ENCODE peak calls at places on chromosome 21, in seven cellular contexts. D is Panc1, P is left ventricle myocardium inferior, B is thyroid gland, Q is HCT116, J is psoas muscle, V is adrenal gland. U is an unnamed sample.

GRCh38 chr21:45970674-45971486 is 10.7 kb upstream of the COL6A1 start:
- DNase-seq in J (peak; percentile 82), B (peak; percentile 47), V (no peak), Q (no peak), P (peak; percentile 76), D (no peak), U (no peak)

GRCh38 chr21:22961248-22961647 is 1963.0 kb downstream of the NCAM2 start:
- DNase-seq in P (no peak), D (no peak), Q (no peak), J (no peak), B (no peak), V (no peak), U (no peak)

GRCh38 chr21:36347278-36347961 is 27.4 kb downstream of the MORC3 start:
- DNase-seq in J (no peak), V (no peak), B (no peak), P (no peak), D (no peak), Q (no peak), U (no peak)

GRCh38 chr21:44434568-44434925 is 20.8 kb upstream of the LRRC3 start:
- DNase-seq in B (no peak), Q (no peak), J (peak; percentile 19), V (no peak), D (no peak), P (peak; percentile 9), U (no peak)

GRCh38 chr21:45974073-45975016 is 7.2 kb upstream of the COL6A1 start:
- DNase-seq in P (peak; percentile 70), V (no peak), J (peak; percentile 80), B (peak; percentile 37), D (no peak), Q (peak; percentile 36), U (no peak)

GRCh38 chr21:44737706-44738354 is 26.5 kb upstream of the TSPEAR start:
- DNase-seq in D (no peak), Q (no peak), J (no peak), P (no peak), V (no peak), B (no peak), U (no peak)

GRCh38 chr21:27359141-27359540 is 392.3 kb upstream of the ADAMTS5 start:
- DNase-seq in V (no peak), J (no peak), Q (no peak), P (no peak), D (no peak), B (no peak), U (no peak)

GRCh38 chr21:15005391-15005790 is 59.4 kb downstream of the NRIP1 start:
- DNase-seq in B (peak; percentile 10), P (no peak), D (no peak), Q (no peak), J (no peak), V (peak; percentile 59), U (no peak)

GRCh38 chr21:17726047-17726446 is 93.1 kb downstream of the C21orf91 start:
- DNase-seq in D (no peak), J (no peak), V (no peak), Q (peak; percentile 23), B (no peak), P (no peak), U (no peak)

GRCh38 chr21:37220433-37220980 is 46.6 kb downstream of the VPS26C start:
- DNase-seq in B (no peak), J (no peak), P (no peak), Q (no peak), V (peak; percentile 25), D (peak; percentile 13), U (no peak)

GRCh38 chr21:45971487-45972352 is 9.8 kb upstream of the COL6A1 start:
- DNase-seq in P (peak; percentile 81), Q (no peak), D (no peak), B (no peak), V (no peak), J (peak; percentile 89), U (no peak)

GRCh38 chr21:39924577-39925308 is 57.5 kb downstream of the PCP4 start:
- DNase-seq in J (no peak), P (no peak), D (no peak), V (no peak), Q (no peak), B (no peak), U (no peak)
- TF ChIP-seq CTCF in J (no peak), P (no peak), D (no peak), V (no peak), Q (no peak), B (no peak), U (no peak)

GRCh38 chr21:26125433-26126167 is 45.0 kb downstream of the APP start:
- DNase-seq in J (no peak), D (no peak), P (no peak), Q (no peak), V (no peak), B (no peak), U (no peak)

GRCh38 chr21:26124896-26125295 is 45.7 kb downstream of the APP start:
- DNase-seq in V (no peak), J (no peak), P (no peak), Q (no peak), B (no peak), D (no peak), U (no peak)

GRCh38 chr21:26120833-26121232 is 49.7 kb downstream of the APP start:
- DNase-seq in D (no peak), P (no peak), B (no peak), J (no peak), Q (no peak), V (no peak), U (no peak)

GRCh38 chr21:26124421-26124833 is 46.1 kb downstream of the APP start:
- DNase-seq in Q (no peak), V (no peak), D (no peak), P (no peak), B (no peak), J (no peak), U (no peak)

DNA sequence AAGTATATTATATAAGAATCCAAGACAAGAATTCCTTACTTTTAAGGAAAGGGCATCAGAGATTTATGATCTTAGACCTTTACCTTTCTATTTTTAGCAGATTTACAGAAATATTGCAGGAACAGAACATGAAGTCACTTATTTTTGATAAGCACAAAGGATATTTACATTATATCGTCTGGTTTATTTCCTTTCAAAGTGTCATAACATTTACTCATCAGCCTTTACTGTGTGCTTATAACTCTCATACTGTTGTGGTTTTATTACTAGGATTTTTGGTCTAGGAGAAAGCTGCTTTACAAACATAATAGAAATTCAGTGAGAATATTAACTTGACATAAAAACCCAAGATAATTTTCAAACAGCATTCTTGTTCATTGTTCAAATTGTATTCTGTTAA is 47.6 kb downstream of the APP start:
- DNase-seq in D (no peak), J (no peak), V (no peak), B (no peak), P (no peak), Q (no peak), U (no peak)
- H3K27ac ChIP-seq in D (no peak overlapping the region), J (no peak overlapping the region), V (no peak overlapping the region), B (no peak overlapping the region), P (no peak overlapping the region), Q (no peak overlapping the region), U (no peak overlapping the region)

DNA sequence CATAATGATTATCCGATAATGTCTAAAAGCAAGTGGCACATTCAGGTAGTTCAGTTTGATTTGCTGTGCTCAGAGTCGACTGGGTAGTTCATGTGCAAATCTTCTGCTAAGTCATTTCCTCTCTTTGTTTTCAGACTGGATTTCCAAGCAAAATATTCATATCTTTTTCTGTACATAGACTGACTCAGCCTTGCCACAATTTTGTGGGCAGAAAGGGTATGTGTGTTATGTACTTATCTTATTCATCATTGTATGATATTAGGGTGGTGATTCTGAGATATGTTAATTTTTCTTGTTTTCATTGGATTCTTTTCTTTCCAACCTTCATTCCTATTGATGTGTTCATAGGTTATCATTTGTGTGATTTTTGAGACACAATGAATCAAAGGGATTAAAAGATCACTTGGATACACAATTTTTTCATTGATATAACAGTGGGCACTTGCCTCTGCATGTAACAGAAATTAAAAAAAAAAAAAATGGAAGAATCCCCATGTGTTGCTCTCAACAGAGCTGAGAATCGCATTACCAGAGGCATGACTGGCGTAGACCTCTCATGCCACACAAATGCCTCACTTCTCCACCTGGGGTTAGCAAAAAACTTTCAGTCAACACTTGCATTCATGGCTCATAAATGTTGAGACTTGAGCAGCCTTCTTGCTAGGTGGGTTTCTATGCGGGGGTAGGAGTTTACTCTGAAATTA is 355.5 kb downstream of the LTN1 start:
- DNase-seq in J (no peak), V (no peak), B (no peak), P (no peak), Q (no peak), D (peak; percentile 10), U (no peak)
- TF ChIP-seq CTCF in J (no peak), V (no peak), B (no peak), P (no peak), Q (no peak), D (no peak), U (no peak)

DNA sequence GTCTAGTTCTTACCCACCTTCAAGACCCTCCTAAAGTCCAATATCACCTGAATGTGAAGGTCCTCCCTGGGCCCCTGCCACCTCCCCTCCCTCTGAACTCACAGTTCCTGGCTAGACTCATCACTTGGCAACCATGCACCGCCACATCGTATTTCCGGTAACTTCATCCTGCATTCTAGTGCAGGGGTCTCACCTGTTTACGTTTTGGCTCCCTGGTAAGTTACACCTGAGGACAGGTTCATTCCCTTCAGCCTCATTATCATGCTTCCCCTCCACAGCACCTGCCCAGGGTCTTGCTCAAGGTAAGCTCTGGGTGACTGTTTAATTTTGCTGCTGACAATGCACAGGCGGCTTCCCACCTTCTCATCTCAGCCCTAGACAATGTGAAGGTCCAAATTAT is 93.1 kb downstream of the MIS18A start:
- DNase-seq in J (no peak), P (no peak), Q (no peak), V (no peak), D (no peak), B (no peak), U (no peak)
- H3K27ac ChIP-seq in J (no peak overlapping the region), P (no peak overlapping the region), Q (no peak overlapping the region), V (no peak overlapping the region), D (no peak overlapping the region), B (no peak overlapping the region), U (no peak overlapping the region)

DNA sequence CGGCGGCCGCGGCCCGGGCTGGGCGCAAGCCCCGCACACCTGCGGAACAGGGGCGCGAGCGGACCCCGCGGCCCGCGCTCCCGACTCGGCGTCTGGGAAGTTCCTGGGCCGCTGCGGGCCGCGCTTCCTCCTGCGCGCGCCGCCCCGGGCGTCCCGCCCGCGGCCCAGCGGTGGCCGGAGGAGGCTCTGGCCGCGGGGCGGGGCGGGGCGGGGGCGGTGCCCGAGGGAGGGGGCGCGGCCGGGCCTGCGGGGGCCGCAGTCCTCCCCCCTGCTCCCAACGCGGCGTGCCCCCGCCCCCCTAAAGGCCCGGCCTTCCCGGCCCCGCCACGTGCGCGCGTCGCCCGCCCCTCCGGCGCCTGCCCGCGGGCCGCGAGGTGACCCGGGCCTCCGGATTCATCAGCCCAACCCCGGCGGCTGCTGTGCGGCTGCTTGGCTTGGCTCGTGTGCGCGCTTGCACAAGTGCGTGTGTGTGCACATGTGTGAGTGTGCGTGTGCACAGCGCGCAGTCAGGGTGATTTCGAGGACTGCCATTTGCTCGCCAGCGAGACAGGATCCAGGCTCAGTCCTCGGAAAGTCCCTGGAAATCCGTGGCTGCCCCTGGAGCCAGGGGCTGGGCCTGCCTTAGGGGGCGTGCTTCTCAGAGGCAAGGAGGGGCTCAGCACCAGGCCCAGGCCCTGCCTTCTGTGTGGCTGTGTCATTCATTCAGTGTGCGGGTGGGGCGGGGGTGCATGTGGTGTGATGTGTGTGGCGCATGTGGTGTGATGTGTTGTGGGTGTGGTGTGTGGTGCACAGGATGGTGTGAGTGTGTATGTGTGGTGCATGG is at the start of gene C2CD2:
- DNase-seq in J (peak; percentile 80), B (peak; percentile 73), D (no peak), V (peak; percentile 84), Q (no peak), P (peak; percentile 77), U (no peak)
- TF ChIP-seq CTCF in J (no peak), B (no peak), D (no peak), V (no peak), Q (no peak), P (no peak), U (no peak)

U was measured in CD4-positive, alpha-beta T cell.